ENCODE peak calls at places on chromosomes 12 and 14, in nine cellular contexts. D is AG09309; P is left colon; V is stimulated activated CD4-positive, alpha-beta T cell treated with anti-CD3 and anti-CD28 coated beads, TNF-alpha, amount 100 ng/mL, for 1 hour; O is NCI-H460; X is ACHN; N is fibroblast of lung; J is brain microvascular endothelial cell; Z is left cardiac atrium. K is an unnamed sample.

GRCh38 chr12:32089156-32089950 is 17.3 kb upstream of the BICD1 start:
- DNase-seq in V (no peak), X (no peak), D (no peak), Z (no peak), J (no peak), N (no peak), P (no peak), O (no peak), K (peak)

GRCh38 chr12:124413401-124413800 is 118.5 kb downstream of the RFLNA start:
- DNase-seq in V (no peak), Z (peak), D (no peak), J (no peak), P (no peak), N (no peak), X (no peak), O (no peak), K (no peak)

GRCh38 chr12:123474493-123475255 is 16.7 kb downstream of the SNRNP35 start:
- DNase-seq in V (no peak), O (no peak), P (no peak), D (no peak), Z (peak), J (no peak), X (no peak), N (no peak), K (no peak)

GRCh38 chr12:46108721-46109120 is 118.3 kb upstream of the SCAF11 start:
- DNase-seq in J (no peak), P (no peak), D (no peak), N (no peak), O (no peak), V (no peak), X (no peak), Z (no peak), K (no peak)

GRCh38 chr12:44143170-44143569 is 307.3 kb downstream of the TMEM117 start:
- DNase-seq in N (no peak), Z (no peak), O (no peak), V (no peak), X (no peak), P (no peak), D (no peak), J (no peak), K (no peak)

GRCh38 chr14:61246721-61247120 is 34.4 kb downstream of the TMEM30B start:
- DNase-seq in O (no peak), N (no peak), X (no peak), D (no peak), J (no peak), V (no peak), P (no peak), Z (no peak), K (no peak)

GRCh38 chr14:21192447-21192822 is 36.6 kb upstream of the OR5AU1 start:
- DNase-seq in Z (no peak), J (no peak), X (no peak), O (no peak), V (no peak), P (no peak), N (no peak), D (no peak), K (no peak)

GRCh38 chr14:90381999-90382451 is 14.8 kb upstream of the CALM1 start:
- DNase-seq in P (peak), J (no peak), X (no peak), D (no peak), V (no peak), N (no peak), Z (peak), O (no peak), K (no peak)

GRCh38 chr12:19970116-19970515 is 398.2 kb upstream of the PDE3A start:
- DNase-seq in N (peak), J (peak), D (peak), X (no peak), O (peak), P (no peak), Z (no peak), V (no peak), K (no peak)

GRCh38 chr14:54475187-54475881 is 13.4 kb downstream of the GMFB start:
- DNase-seq in O (no peak), Z (no peak), X (no peak), D (no peak), N (peak), V (no peak), J (no peak), P (no peak), K (no peak)

GRCh38 chr14:26735811-26736210 is 138.0 kb upstream of the NOVA1 start:
- DNase-seq in P (no peak), D (no peak), J (no peak), X (no peak), Z (no peak), N (no peak), V (no peak), O (no peak), K (no peak)

GRCh38 chr12:103493199-103493598 is 2.6 kb downstream of the C12orf42 start:
- DNase-seq in V (no peak), J (no peak), Z (no peak), P (no peak), N (no peak), D (no peak), O (no peak), X (no peak), K (no peak)

GRCh38 chr12:120230326-120230973 is 29.5 kb upstream of the RPLP0 start:
- DNase-seq in J (peak), Z (peak), N (peak), D (peak), V (no peak), X (peak), P (peak), O (peak), K (peak)

GRCh38 chr12:113980537-113981337 is 14.6 kb upstream of the RBM19 start:
- DNase-seq in N (peak), X (peak), Z (peak), V (no peak), P (no peak), J (peak), D (peak), O (peak), K (peak)

GRCh38 chr12:21183721-21184275 is 52.8 kb downstream of the SLCO1B1 start:
- DNase-seq in N (no peak), P (no peak), Z (no peak), D (no peak), X (no peak), V (no peak), J (no peak), O (no peak), K (no peak)

GRCh38 chr14:88937706-88938105 is 113.3 kb downstream of the TTC8 start:
- DNase-seq in N (no peak), D (no peak), V (no peak), Z (no peak), J (peak), P (no peak), O (no peak), X (no peak), K (no peak)

GRCh38 chr14:27387458-27387857 is 789.6 kb upstream of the NOVA1 start:
- DNase-seq in D (no peak), P (no peak), J (no peak), X (no peak), Z (no peak), V (no peak), O (no peak), N (no peak), K (no peak)

GRCh38 chr12:10718279-10718821 is 4.8 kb downstream of the YBX3 start:
- DNase-seq in X (peak), O (no peak), J (peak), D (peak), Z (no peak), N (peak), P (no peak), V (no peak), K (peak)

GRCh38 chr14:22112004-22112403 is 438.4 kb upstream of the OR4E1 start:
- DNase-seq in X (peak), D (no peak), N (no peak), J (no peak), P (no peak), Z (no peak), O (peak), V (peak), K (peak)

GRCh38 chr12:43444940-43445564 is 107.0 kb downstream of the ADAMTS20 start:
- DNase-seq in N (peak), P (no peak), O (peak), J (peak), V (peak), D (peak), X (peak), Z (peak), K (peak)

GRCh38 chr12:76375470-76375869 is 27.3 kb upstream of the BBS10 start:
- DNase-seq in Z (no peak), P (no peak), O (no peak), X (peak), N (no peak), J (no peak), D (no peak), V (no peak), K (no peak)

GRCh38 chr12:88375960-88376305 is 204.3 kb downstream of the KITLG start:
- DNase-seq in V (no peak), O (no peak), N (no peak), J (no peak), Z (no peak), D (no peak), P (no peak), X (no peak), K (no peak)

GRCh38 chr12:23564454-23564853 is 385.0 kb downstream of the SOX5 start:
- DNase-seq in X (no peak), Z (no peak), D (no peak), O (no peak), J (no peak), N (peak), V (no peak), P (no peak), K (no peak)

GRCh38 chr12:64598831-64599230 is 11.5 kb upstream of the RASSF3 start:
- DNase-seq in Z (no peak), P (no peak), J (no peak), V (no peak), N (no peak), O (no peak), D (no peak), X (no peak), K (no peak)

GRCh38 chr12:90028620-90029051 is 320.0 kb upstream of the ATP2B1 start:
- DNase-seq in X (no peak), V (no peak), D (no peak), O (no peak), J (no peak), P (no peak), Z (no peak), N (no peak), K (no peak)

GRCh38 chr12:22415342-22416309 is 81.1 kb upstream of the ST8SIA1 start:
- DNase-seq in V (no peak), P (no peak), D (peak), N (no peak), Z (no peak), J (no peak), O (no peak), X (no peak), K (peak)

GRCh38 chr12:68454855-68455254 is 122.7 kb upstream of the MDM1 start:
- DNase-seq in J (no peak), D (no peak), P (no peak), X (no peak), V (no peak), O (no peak), N (no peak), Z (no peak), K (no peak)

GRCh38 chr14:101774006-101774755 is 12.7 kb downstream of the PPP2R5C start:
- DNase-seq in J (no peak), N (no peak), X (no peak), O (no peak), V (no peak), P (no peak), Z (no peak), D (no peak), K (peak)

GRCh38 chr12:4445156-4446020 is at the start of gene FGF6:
- DNase-seq in O (no peak), P (no peak), J (no peak), D (no peak), X (no peak), Z (no peak), N (no peak), V (no peak), K (no peak)

GRCh38 chr14:35385042-35385839 is 19.3 kb downstream of the NFKBIA start:
- DNase-seq in X (peak), D (peak), V (no peak), N (peak), O (peak), J (peak), P (peak), Z (peak), K (peak)

GRCh38 chr14:94021416-94022157 is 4.6 kb upstream of the OTUB2 start:
- DNase-seq in D (no peak), J (no peak), O (no peak), P (no peak), V (no peak), X (no peak), N (no peak), Z (no peak), K (no peak)

GRCh38 chr12:93113317-93114006 is 184.4 kb upstream of the EEA1 start:
- DNase-seq in J (no peak), D (no peak), O (no peak), X (no peak), Z (peak), P (no peak), V (no peak), N (no peak), K (no peak)

GRCh38 chr14:70152704-70153103 is 36.0 kb downstream of the SLC8A3 start:
- DNase-seq in V (no peak), X (no peak), O (no peak), D (no peak), P (no peak), J (no peak), N (no peak), Z (no peak), K (no peak)

GRCh38 chr14:43795600-43796228 is 711.4 kb downstream of the FSCB start:
- DNase-seq in V (no peak), P (no peak), O (peak), D (no peak), J (no peak), X (peak), Z (no peak), N (peak), K (peak)

GRCh38 chr12:75760481-75761324 is 249.3 kb upstream of the KRR1 start:
- DNase-seq in Z (no peak), D (no peak), V (no peak), X (no peak), N (no peak), P (no peak), J (no peak), O (no peak), K (no peak)

GRCh38 chr12:51937941-51938340 is 13.6 kb upstream of the ACVR1B start:
- DNase-seq in J (no peak), O (no peak), N (no peak), V (no peak), P (no peak), Z (no peak), D (no peak), X (no peak), K (no peak)